ENCODE peak calls at places on chromosome 3, in seven cellular contexts. K, D, U, P, O, A and F are unnamed samples.

GRCh38 chr3:108305484-108306172 is 9.3 kb downstream of the HHLA2 start:
- DNase-seq in A (no peak), D (no peak), P (peak), U (no peak), O (no peak), K (no peak), F (no peak)

GRCh38 chr3:30835667-30836066 is 58.8 kb downstream of the GADL1 start:
- DNase-seq in D (no peak), O (no peak), A (no peak), K (no peak), U (no peak), P (no peak), F (no peak)

GRCh38 chr3:136979684-136980083 is 21.9 kb downstream of the IL20RB start:
- DNase-seq in K (peak), O (no peak), A (no peak), P (no peak), D (peak), U (no peak), F (no peak)

GRCh38 chr3:135238201-135238600 is 443.1 kb downstream of the EPHB1 start:
- DNase-seq in P (no peak), A (no peak), D (no peak), K (no peak), O (no peak), U (no peak), F (no peak)

GRCh38 chr3:16350953-16351318 is 85.9 kb downstream of the OXNAD1 start:
- DNase-seq in P (no peak), K (peak), A (no peak), D (no peak), U (no peak), O (no peak), F (no peak)

GRCh38 chr3:34483290-34483887 is 685.0 kb downstream of the PDCD6IP start:
- DNase-seq in P (no peak), K (no peak), O (no peak), D (no peak), U (no peak), A (no peak), F (no peak)

GRCh38 chr3:52439426-52440248 is 5.3 kb downstream of the SEMA3G start:
- DNase-seq in K (no peak), P (no peak), D (no peak), A (no peak), U (no peak), O (no peak), F (no peak)

GRCh38 chr3:13177236-13177635 is 104.0 kb upstream of the IQSEC1 start:
- DNase-seq in P (no peak), D (no peak), O (no peak), A (no peak), K (no peak), U (no peak), F (no peak)

GRCh38 chr3:58535531-58536500 is 1.2 kb downstream of the ACOX2 start:
- DNase-seq in O (peak), D (no peak), K (no peak), P (no peak), A (no peak), U (no peak), F (no peak)

GRCh38 chr3:11641316-11641682 is 2.4 kb downstream of the VGLL4 start:
- DNase-seq in P (no peak), U (no peak), D (peak), A (no peak), K (peak), O (no peak), F (no peak)

GRCh38 chr3:194990454-194991337 is 280.3 kb downstream of the XXYLT1 start:
- DNase-seq in A (no peak), D (no peak), P (no peak), K (no peak), U (peak), O (no peak), F (no peak)

GRCh38 chr3:112448939-112449338 is 50.3 kb downstream of the BTLA start:
- DNase-seq in O (no peak), D (no peak), K (no peak), A (no peak), U (no peak), P (no peak), F (no peak)

GRCh38 chr3:81395739-81396138 is 365.7 kb downstream of the GBE1 start:
- DNase-seq in K (no peak), U (no peak), P (no peak), O (peak), A (peak), D (no peak), F (peak)

GRCh38 chr3:161273589-161274218 is 52.6 kb downstream of the NMD3 start:
- DNase-seq in D (peak), K (peak), P (peak), O (peak), A (no peak), U (no peak), F (peak)

GRCh38 chr3:50502225-50502583 is 1.2 kb downstream of the CACNA2D2 start:
- DNase-seq in U (no peak), D (no peak), O (no peak), K (no peak), A (no peak), P (no peak), F (no peak)

GRCh38 chr3:85081191-85081895 is 122.6 kb downstream of the CADM2 start:
- DNase-seq in U (no peak), A (no peak), P (peak), D (no peak), K (peak), O (peak), F (no peak)

GRCh38 chr3:197458179-197458707 is 97.5 kb downstream of the BDH1 start:
- DNase-seq in P (peak), K (peak), A (no peak), O (no peak), D (no peak), U (no peak), F (no peak)

GRCh38 chr3:48681541-48681880 is 4.2 kb downstream of the NCKIPSD start:
- DNase-seq in O (no peak), P (no peak), D (no peak), U (no peak), A (no peak), K (no peak), F (no peak)

GRCh38 chr3:48680811-48681540 is 4.7 kb downstream of the NCKIPSD start:
- DNase-seq in K (no peak), U (no peak), D (no peak), A (no peak), P (peak), O (no peak), F (no peak)

GRCh38 chr3:48681974-48682610 is 3.6 kb downstream of the NCKIPSD start:
- DNase-seq in K (no peak), P (no peak), O (no peak), A (no peak), U (no peak), D (no peak), F (no peak)

GRCh38 chr3:48684054-48684349 is 1.7 kb downstream of the NCKIPSD start:
- DNase-seq in K (no peak), P (no peak), A (no peak), U (no peak), O (no peak), D (no peak), F (no peak)

DNA sequence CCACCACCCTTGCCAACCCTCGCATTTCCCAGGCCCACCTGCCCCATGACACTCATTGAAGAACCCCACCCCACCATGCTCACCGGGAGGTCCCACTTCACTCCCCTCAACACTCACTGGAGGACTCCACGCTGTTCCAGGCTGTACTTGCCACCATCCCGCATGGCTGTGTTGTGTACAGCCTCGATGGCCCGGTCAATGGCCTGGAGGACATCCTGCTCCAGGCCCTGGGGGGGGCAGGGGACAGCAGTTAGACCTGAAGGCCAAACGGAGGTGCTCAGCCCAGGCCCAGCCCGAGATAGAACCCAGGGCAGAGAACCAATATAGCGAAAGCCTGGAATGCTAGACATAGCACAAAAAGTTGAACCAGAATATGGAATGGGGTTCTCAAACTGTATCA is 2.9 kb downstream of the NCKIPSD start:
- DNase-seq in U (no peak), P (no peak), O (no peak), D (no peak), A (no peak), K (no peak), F (no peak)
- H2BK120ac ChIP-seq in U (no peak), P (no peak), O (no peak), D (no peak), A (no peak), K (peak), F (no peak)

GRCh38 chr3:63274359-63274758 is 3.7 kb upstream of the SYNPR start:
- DNase-seq in A (no peak), K (no peak), U (no peak), O (no peak), P (no peak), D (no peak), F (no peak)

GRCh38 chr3:63278171-63278999 is at the start of gene SYNPR:
- DNase-seq in D (no peak), U (peak), P (no peak), O (peak), K (no peak), A (peak), F (no peak)

GRCh38 chr3:63279000-63279366 is 875 bp downstream of the SYNPR start:
- DNase-seq in D (no peak), U (peak), P (no peak), O (peak), K (no peak), A (peak), F (no peak)

DNA sequence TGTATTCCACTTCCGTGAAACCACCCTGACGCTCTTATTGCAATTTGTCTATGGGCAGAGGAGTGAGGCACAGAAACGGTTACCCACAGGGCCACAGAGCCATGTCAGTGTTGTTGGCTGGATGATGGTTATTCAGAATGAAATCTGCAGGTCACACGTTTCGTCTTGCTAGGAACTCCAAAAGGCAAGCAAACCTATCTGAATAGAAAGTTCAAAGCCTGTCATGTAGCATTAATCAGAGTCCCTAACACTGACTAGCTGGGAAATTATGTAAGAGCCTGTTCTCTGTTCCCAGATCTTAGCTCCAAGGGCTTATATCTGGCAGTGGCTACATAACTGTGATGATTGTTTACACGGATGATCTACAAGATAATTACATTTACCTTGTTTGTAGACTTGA is 1.3 kb downstream of the SYNPR start:
- DNase-seq in O (no peak), U (no peak), P (no peak), A (no peak), K (no peak), D (no peak), F (no peak)
- H2BK120ac ChIP-seq in O (no peak), U (no peak), P (no peak), A (no peak), K (no peak), D (no peak), F (no peak)

GRCh38 chr3:193586526-193586925 is 6.5 kb upstream of the OPA1 start:
- DNase-seq in U (no peak), P (no peak), O (no peak), A (no peak), K (no peak), D (no peak), F (no peak)

GRCh38 chr3:193589129-193589528 is 3.9 kb upstream of the OPA1 start:
- DNase-seq in K (no peak), D (no peak), A (no peak), O (no peak), U (no peak), P (no peak), F (no peak)

GRCh38 chr3:193590088-193590856 is 2.7 kb upstream of the OPA1 start:
- DNase-seq in D (peak), K (peak), P (no peak), A (no peak), U (no peak), O (no peak), F (no peak)

GRCh38 chr3:193589616-193590015 is 3.4 kb upstream of the OPA1 start:
- DNase-seq in P (no peak), U (no peak), K (no peak), A (no peak), O (no peak), D (no peak), F (no peak)

GRCh38 chr3:193585530-193585929 is 7.5 kb upstream of the OPA1 start:
- DNase-seq in K (no peak), D (no peak), O (no peak), A (no peak), U (no peak), P (no peak), F (no peak)
- H2BK120ac ChIP-seq in K (no peak), D (no peak), O (no peak), A (no peak), U (no peak), P (no peak), F (no peak)

GRCh38 chr3:126380011-126380768 is 14.5 kb upstream of the CFAP100 start:
- DNase-seq in P (no peak), A (no peak), O (no peak), K (no peak), D (no peak), U (no peak), F (no peak)
- H2BK120ac ChIP-seq in P (no peak), A (no peak), O (no peak), K (no peak), D (no peak), U (no peak), F (no peak)

DNA sequence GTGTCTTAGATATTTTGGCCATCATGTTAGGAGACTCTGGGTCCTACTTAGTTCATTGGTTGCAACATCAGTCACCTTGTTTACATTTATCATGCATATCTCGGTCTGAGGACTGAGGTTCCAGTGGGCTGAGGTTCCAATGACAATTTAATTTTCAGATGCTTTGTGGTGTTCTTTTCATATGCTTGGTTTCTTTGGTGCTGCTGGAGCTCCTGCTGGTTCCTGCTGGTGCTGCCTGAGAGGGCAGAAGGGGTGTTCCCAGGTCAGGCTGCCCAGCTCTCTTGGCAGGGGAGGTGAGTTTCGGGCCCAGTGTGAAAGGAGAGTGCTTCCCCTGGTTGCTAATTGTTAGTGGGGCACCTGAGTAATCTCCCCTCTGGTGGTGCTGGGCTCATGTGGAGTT is 6.9 kb upstream of the KLHL40 start:
- DNase-seq in D (no peak), K (no peak), U (no peak), P (no peak), O (no peak), A (no peak), F (no peak)
- H2BK120ac ChIP-seq in D (no peak), K (no peak), U (no peak), P (no peak), O (no peak), A (no peak), F (no peak)

DNA sequence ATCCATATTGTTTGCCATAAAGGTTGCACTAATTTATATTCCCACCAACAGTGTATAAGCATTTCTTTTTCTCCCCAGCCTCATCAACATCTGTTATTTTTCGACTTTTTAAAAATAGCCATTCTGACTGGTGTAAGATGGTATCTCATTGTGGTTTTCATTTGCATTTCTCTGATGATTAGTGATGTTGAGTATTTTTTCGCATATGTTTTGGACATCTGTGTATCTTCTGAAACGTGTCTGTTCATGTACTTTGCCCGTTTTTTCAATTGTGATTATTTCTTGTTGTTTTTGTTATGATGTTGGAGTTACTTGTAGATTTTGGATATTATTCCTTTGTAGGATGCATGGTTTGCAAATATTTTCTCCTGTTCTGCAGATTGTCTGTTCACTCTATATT is 46.5 kb downstream of the TP63 start:
- DNase-seq in D (no peak), O (no peak), A (no peak), P (no peak), U (no peak), K (no peak), F (no peak)
- H2BK120ac ChIP-seq in D (no peak), O (no peak), A (no peak), P (no peak), U (no peak), K (no peak), F (no peak)

GRCh38 chr3:133882986-133883586 is 12.6 kb downstream of the RAB6B start:
- DNase-seq in K (no peak), P (no peak), D (no peak), O (no peak), U (peak), A (no peak), F (no peak)
- H2BK120ac ChIP-seq in K (no peak), P (no peak), D (no peak), O (no peak), U (no peak), A (no peak), F (no peak)